ENCODE peak calls at places on chromosomes 11 and 22, in nine cellular contexts. One of them, this sample, is unnamed.

GRCh38 chr11:21260101-21260500 is 590.7 kb downstream of the NELL1 start:
- DNase-seq in HT1080: no peak
- DNase-seq in iPS DF 19.7: no peak
- DNase-seq in coronary artery: no peak
- DNase-seq in left ventricle myocardium superior: no peak
- DNase-seq in stimulated activated CD4-positive, alpha-beta T cell treated with anti-CD3 and anti-CD28 coated beads, Interleukin-4, amount 100 ng/mL, for 1 hour: no peak
- DNase-seq in GM13976: no peak
- DNase-seq in AG08395: no peak
- DNase-seq in stimulated activated CD8-positive, alpha-beta memory T cell treated with anti-CD3 and anti-CD28 coated beads, Interleukin-15, amount 100 ng/mL, for 4 hours: no peak
- DNase-seq in this sample: no peak

GRCh38 chr11:47766363-47767227 is 546 bp downstream of the FNBP4 start:
- DNase-seq in GM13976: peak
- DNase-seq in AG08395: peak
- DNase-seq in stimulated activated CD4-positive, alpha-beta T cell treated with anti-CD3 and anti-CD28 coated beads, Interleukin-4, amount 100 ng/mL, for 1 hour: peak
- DNase-seq in left ventricle myocardium superior: peak
- DNase-seq in HT1080: peak
- DNase-seq in iPS DF 19.7: no peak
- DNase-seq in coronary artery: peak
- DNase-seq in stimulated activated CD8-positive, alpha-beta memory T cell treated with anti-CD3 and anti-CD28 coated beads, Interleukin-15, amount 100 ng/mL, for 4 hours: peak
- DNase-seq in this sample: peak

GRCh38 chr11:34356918-34357645 is 728 bp downstream of the ABTB2 start:
- DNase-seq in iPS DF 19.7: no peak
- DNase-seq in left ventricle myocardium superior: peak
- DNase-seq in coronary artery: peak
- DNase-seq in stimulated activated CD8-positive, alpha-beta memory T cell treated with anti-CD3 and anti-CD28 coated beads, Interleukin-15, amount 100 ng/mL, for 4 hours: peak
- DNase-seq in stimulated activated CD4-positive, alpha-beta T cell treated with anti-CD3 and anti-CD28 coated beads, Interleukin-4, amount 100 ng/mL, for 1 hour: peak
- DNase-seq in GM13976: peak
- DNase-seq in AG08395: peak
- DNase-seq in HT1080: peak
- DNase-seq in this sample: peak

GRCh38 chr22:36934153-36934939 is 20.9 kb downstream of the CSF2RB start:
- DNase-seq in stimulated activated CD8-positive, alpha-beta memory T cell treated with anti-CD3 and anti-CD28 coated beads, Interleukin-15, amount 100 ng/mL, for 4 hours: no peak
- DNase-seq in coronary artery: no peak
- DNase-seq in stimulated activated CD4-positive, alpha-beta T cell treated with anti-CD3 and anti-CD28 coated beads, Interleukin-4, amount 100 ng/mL, for 1 hour: no peak
- DNase-seq in iPS DF 19.7: no peak
- DNase-seq in AG08395: no peak
- DNase-seq in left ventricle myocardium superior: no peak
- DNase-seq in GM13976: no peak
- DNase-seq in HT1080: no peak
- DNase-seq in this sample: peak

GRCh38 chr11:130315354-130315970 is 745 bp upstream of the ZBTB44 start:
- DNase-seq in stimulated activated CD4-positive, alpha-beta T cell treated with anti-CD3 and anti-CD28 coated beads, Interleukin-4, amount 100 ng/mL, for 1 hour: peak
- DNase-seq in left ventricle myocardium superior: peak
- DNase-seq in coronary artery: peak
- DNase-seq in GM13976: peak
- DNase-seq in stimulated activated CD8-positive, alpha-beta memory T cell treated with anti-CD3 and anti-CD28 coated beads, Interleukin-15, amount 100 ng/mL, for 4 hours: peak
- DNase-seq in AG08395: no peak
- DNase-seq in iPS DF 19.7: no peak
- DNase-seq in HT1080: no peak
- DNase-seq in this sample: peak

GRCh38 chr11:75582935-75583709 is 21.1 kb downstream of the SERPINH1 start:
- DNase-seq in AG08395: peak
- DNase-seq in HT1080: peak
- DNase-seq in stimulated activated CD4-positive, alpha-beta T cell treated with anti-CD3 and anti-CD28 coated beads, Interleukin-4, amount 100 ng/mL, for 1 hour: peak
- DNase-seq in left ventricle myocardium superior: peak
- DNase-seq in GM13976: peak
- DNase-seq in coronary artery: peak
- DNase-seq in stimulated activated CD8-positive, alpha-beta memory T cell treated with anti-CD3 and anti-CD28 coated beads, Interleukin-15, amount 100 ng/mL, for 4 hours: peak
- DNase-seq in iPS DF 19.7: no peak
- DNase-seq in this sample: peak

GRCh38 chr22:33401291-33401690 is 343.1 kb upstream of the SYN3 start:
- DNase-seq in left ventricle myocardium superior: no peak
- DNase-seq in stimulated activated CD4-positive, alpha-beta T cell treated with anti-CD3 and anti-CD28 coated beads, Interleukin-4, amount 100 ng/mL, for 1 hour: no peak
- DNase-seq in GM13976: no peak
- DNase-seq in HT1080: peak
- DNase-seq in AG08395: peak
- DNase-seq in iPS DF 19.7: no peak
- DNase-seq in stimulated activated CD8-positive, alpha-beta memory T cell treated with anti-CD3 and anti-CD28 coated beads, Interleukin-15, amount 100 ng/mL, for 4 hours: no peak
- DNase-seq in coronary artery: no peak
- DNase-seq in this sample: no peak

GRCh38 chr22:25148149-25148691 is 51.4 kb upstream of the CRYBB3 start:
- DNase-seq in coronary artery: no peak
- DNase-seq in HT1080: no peak
- DNase-seq in stimulated activated CD8-positive, alpha-beta memory T cell treated with anti-CD3 and anti-CD28 coated beads, Interleukin-15, amount 100 ng/mL, for 4 hours: no peak
- DNase-seq in left ventricle myocardium superior: no peak
- DNase-seq in AG08395: no peak
- DNase-seq in iPS DF 19.7: no peak
- DNase-seq in stimulated activated CD4-positive, alpha-beta T cell treated with anti-CD3 and anti-CD28 coated beads, Interleukin-4, amount 100 ng/mL, for 1 hour: no peak
- DNase-seq in GM13976: no peak
- DNase-seq in this sample: no peak

GRCh38 chr22:20118572-20119020 is 1.6 kb upstream of the TRMT2A start:
- DNase-seq in HT1080: no peak
- DNase-seq in GM13976: no peak
- DNase-seq in stimulated activated CD8-positive, alpha-beta memory T cell treated with anti-CD3 and anti-CD28 coated beads, Interleukin-15, amount 100 ng/mL, for 4 hours: no peak
- DNase-seq in coronary artery: no peak
- DNase-seq in AG08395: no peak
- DNase-seq in left ventricle myocardium superior: peak
- DNase-seq in iPS DF 19.7: no peak
- DNase-seq in stimulated activated CD4-positive, alpha-beta T cell treated with anti-CD3 and anti-CD28 coated beads, Interleukin-4, amount 100 ng/mL, for 1 hour: no peak
- DNase-seq in this sample: peak

GRCh38 chr22:21103633-21104032 is 57.9 kb downstream of the LRRC74B start:
- DNase-seq in stimulated activated CD8-positive, alpha-beta memory T cell treated with anti-CD3 and anti-CD28 coated beads, Interleukin-15, amount 100 ng/mL, for 4 hours: no peak
- DNase-seq in left ventricle myocardium superior: no peak
- DNase-seq in GM13976: no peak
- DNase-seq in iPS DF 19.7: no peak
- DNase-seq in HT1080: no peak
- DNase-seq in coronary artery: no peak
- DNase-seq in AG08395: no peak
- DNase-seq in stimulated activated CD4-positive, alpha-beta T cell treated with anti-CD3 and anti-CD28 coated beads, Interleukin-4, amount 100 ng/mL, for 1 hour: no peak
- DNase-seq in this sample: no peak

GRCh38 chr11:85653048-85653447 is 5.3 kb downstream of the TMEM126A start:
- DNase-seq in GM13976: no peak
- DNase-seq in stimulated activated CD4-positive, alpha-beta T cell treated with anti-CD3 and anti-CD28 coated beads, Interleukin-4, amount 100 ng/mL, for 1 hour: no peak
- DNase-seq in AG08395: no peak
- DNase-seq in stimulated activated CD8-positive, alpha-beta memory T cell treated with anti-CD3 and anti-CD28 coated beads, Interleukin-15, amount 100 ng/mL, for 4 hours: no peak
- DNase-seq in iPS DF 19.7: no peak
- DNase-seq in HT1080: no peak
- DNase-seq in coronary artery: no peak
- DNase-seq in left ventricle myocardium superior: no peak
- DNase-seq in this sample: no peak

GRCh38 chr11:129319201-129319600 is 56.4 kb upstream of the BARX2 start:
- DNase-seq in iPS DF 19.7: no peak
- DNase-seq in coronary artery: no peak
- DNase-seq in GM13976: no peak
- DNase-seq in HT1080: no peak
- DNase-seq in stimulated activated CD4-positive, alpha-beta T cell treated with anti-CD3 and anti-CD28 coated beads, Interleukin-4, amount 100 ng/mL, for 1 hour: no peak
- DNase-seq in stimulated activated CD8-positive, alpha-beta memory T cell treated with anti-CD3 and anti-CD28 coated beads, Interleukin-15, amount 100 ng/mL, for 4 hours: no peak
- DNase-seq in left ventricle myocardium superior: no peak
- DNase-seq in AG08395: no peak
- DNase-seq in this sample: no peak

GRCh38 chr11:70111269-70112016 is 33.3 kb downstream of the ANO1 start:
- DNase-seq in iPS DF 19.7: no peak
- DNase-seq in stimulated activated CD8-positive, alpha-beta memory T cell treated with anti-CD3 and anti-CD28 coated beads, Interleukin-15, amount 100 ng/mL, for 4 hours: no peak
- DNase-seq in left ventricle myocardium superior: peak
- DNase-seq in HT1080: peak
- DNase-seq in coronary artery: no peak
- DNase-seq in AG08395: peak
- DNase-seq in stimulated activated CD4-positive, alpha-beta T cell treated with anti-CD3 and anti-CD28 coated beads, Interleukin-4, amount 100 ng/mL, for 1 hour: no peak
- DNase-seq in GM13976: no peak
- DNase-seq in this sample: peak

GRCh38 chr11:78562398-78562797 is 12.3 kb downstream of the NARS2 start:
- DNase-seq in iPS DF 19.7: no peak
- DNase-seq in HT1080: peak
- DNase-seq in coronary artery: no peak
- DNase-seq in left ventricle myocardium superior: no peak
- DNase-seq in stimulated activated CD8-positive, alpha-beta memory T cell treated with anti-CD3 and anti-CD28 coated beads, Interleukin-15, amount 100 ng/mL, for 4 hours: no peak
- DNase-seq in GM13976: no peak
- DNase-seq in stimulated activated CD4-positive, alpha-beta T cell treated with anti-CD3 and anti-CD28 coated beads, Interleukin-4, amount 100 ng/mL, for 1 hour: no peak
- DNase-seq in AG08395: peak
- DNase-seq in this sample: no peak

GRCh38 chr11:107999759-108000455 is 8.8 kb upstream of the CUL5 start:
- DNase-seq in HT1080: peak
- DNase-seq in stimulated activated CD8-positive, alpha-beta memory T cell treated with anti-CD3 and anti-CD28 coated beads, Interleukin-15, amount 100 ng/mL, for 4 hours: no peak
- DNase-seq in iPS DF 19.7: peak
- DNase-seq in stimulated activated CD4-positive, alpha-beta T cell treated with anti-CD3 and anti-CD28 coated beads, Interleukin-4, amount 100 ng/mL, for 1 hour: peak
- DNase-seq in AG08395: peak
- DNase-seq in left ventricle myocardium superior: no peak
- DNase-seq in GM13976: peak
- DNase-seq in coronary artery: no peak
- DNase-seq in this sample: no peak

GRCh38 chr22:43042101-43042780 is 27.3 kb upstream of the PACSIN2 start:
- DNase-seq in iPS DF 19.7: no peak
- DNase-seq in AG08395: peak
- DNase-seq in HT1080: no peak
- DNase-seq in stimulated activated CD8-positive, alpha-beta memory T cell treated with anti-CD3 and anti-CD28 coated beads, Interleukin-15, amount 100 ng/mL, for 4 hours: no peak
- DNase-seq in left ventricle myocardium superior: no peak
- DNase-seq in GM13976: no peak
- DNase-seq in stimulated activated CD4-positive, alpha-beta T cell treated with anti-CD3 and anti-CD28 coated beads, Interleukin-4, amount 100 ng/mL, for 1 hour: no peak
- DNase-seq in coronary artery: no peak
- DNase-seq in this sample: no peak

GRCh38 chr11:81104051-81104450 is 1629.6 kb downstream of the FAM181B start:
- DNase-seq in HT1080: no peak
- DNase-seq in AG08395: no peak
- DNase-seq in GM13976: no peak
- DNase-seq in stimulated activated CD4-positive, alpha-beta T cell treated with anti-CD3 and anti-CD28 coated beads, Interleukin-4, amount 100 ng/mL, for 1 hour: no peak
- DNase-seq in left ventricle myocardium superior: no peak
- DNase-seq in stimulated activated CD8-positive, alpha-beta memory T cell treated with anti-CD3 and anti-CD28 coated beads, Interleukin-15, amount 100 ng/mL, for 4 hours: no peak
- DNase-seq in coronary artery: no peak
- DNase-seq in iPS DF 19.7: no peak
- DNase-seq in this sample: no peak

GRCh38 chr11:78961938-78962701 is 387.5 kb upstream of the NARS2 start:
- DNase-seq in stimulated activated CD4-positive, alpha-beta T cell treated with anti-CD3 and anti-CD28 coated beads, Interleukin-4, amount 100 ng/mL, for 1 hour: no peak
- DNase-seq in AG08395: peak
- DNase-seq in stimulated activated CD8-positive, alpha-beta memory T cell treated with anti-CD3 and anti-CD28 coated beads, Interleukin-15, amount 100 ng/mL, for 4 hours: no peak
- DNase-seq in GM13976: no peak
- DNase-seq in iPS DF 19.7: no peak
- DNase-seq in left ventricle myocardium superior: no peak
- DNase-seq in HT1080: no peak
- DNase-seq in coronary artery: no peak
- DNase-seq in this sample: peak

GRCh38 chr22:40348025-40348658 is 1.8 kb downstream of the ADSL start:
- DNase-seq in stimulated activated CD8-positive, alpha-beta memory T cell treated with anti-CD3 and anti-CD28 coated beads, Interleukin-15, amount 100 ng/mL, for 4 hours: no peak
- DNase-seq in AG08395: peak
- DNase-seq in HT1080: peak
- DNase-seq in stimulated activated CD4-positive, alpha-beta T cell treated with anti-CD3 and anti-CD28 coated beads, Interleukin-4, amount 100 ng/mL, for 1 hour: peak
- DNase-seq in coronary artery: no peak
- DNase-seq in GM13976: peak
- DNase-seq in iPS DF 19.7: no peak
- DNase-seq in left ventricle myocardium superior: peak
- DNase-seq in this sample: no peak

GRCh38 chr11:66878554-66878953 is 21.7 kb downstream of the LRFN4 start:
- DNase-seq in coronary artery: no peak
- DNase-seq in stimulated activated CD4-positive, alpha-beta T cell treated with anti-CD3 and anti-CD28 coated beads, Interleukin-4, amount 100 ng/mL, for 1 hour: no peak
- DNase-seq in AG08395: peak
- DNase-seq in GM13976: no peak
- DNase-seq in stimulated activated CD8-positive, alpha-beta memory T cell treated with anti-CD3 and anti-CD28 coated beads, Interleukin-15, amount 100 ng/mL, for 4 hours: no peak
- DNase-seq in iPS DF 19.7: no peak
- DNase-seq in HT1080: no peak
- DNase-seq in left ventricle myocardium superior: peak
- DNase-seq in this sample: peak

GRCh38 chr11:26948881-26949280 is 45.0 kb upstream of the FIBIN start:
- DNase-seq in AG08395: no peak
- DNase-seq in coronary artery: no peak
- DNase-seq in left ventricle myocardium superior: no peak
- DNase-seq in GM13976: no peak
- DNase-seq in HT1080: no peak
- DNase-seq in iPS DF 19.7: no peak
- DNase-seq in stimulated activated CD4-positive, alpha-beta T cell treated with anti-CD3 and anti-CD28 coated beads, Interleukin-4, amount 100 ng/mL, for 1 hour: no peak
- DNase-seq in stimulated activated CD8-positive, alpha-beta memory T cell treated with anti-CD3 and anti-CD28 coated beads, Interleukin-15, amount 100 ng/mL, for 4 hours: no peak
- DNase-seq in this sample: no peak

This sample was measured in kidney.